ENCODE peak calls at places on chromosomes 4 and X, in six cellular contexts. I is WTC11, O is H1, F is HEK293T, X is K562, V is GM12878. H is an unnamed sample.

GRCh38 chr4:55458164-55458563 is 62.4 kb downstream of the TMEM165 start:
- DNase-seq in I (no peak), O (no peak), F (no peak), X (no peak), V (no peak), H (no peak)

GRCh38 chr4:155742310-155743015 is 16.4 kb upstream of the GUCY1B1 start:
- DNase-seq in I (no peak), O (no peak), F (no peak), X (no peak), V (no peak), H (no peak)

GRCh38 chr4:158446106-158446505 is 75.6 kb upstream of the RXFP1 start:
- DNase-seq in I (no peak), O (no peak), F (no peak), X (no peak), V (no peak), H (no peak)

GRCh38 chr4:86762649-86763048 is 86.5 kb downstream of the SLC10A6 start:
- DNase-seq in I (no peak), O (no peak), F (no peak), X (no peak), V (no peak), H (no peak)

GRCh38 chrX:49184294-49185061 is 1.7 kb downstream of the PRICKLE3 start:
- DNase-seq in I (peak), O (peak), F (peak), X (peak), V (no peak), H (peak)

GRCh38 chrX:155086202-155086840 is 15.0 kb downstream of the BRCC3 start:
- DNase-seq in I (peak), O (peak), F (peak), X (peak), V (no peak), H (peak)

GRCh38 chrX:109826954-109827708 is 94.1 kb upstream of the ACSL4 start:
- DNase-seq in I (no peak), O (no peak), F (no peak), X (no peak), V (no peak), H (no peak)

GRCh38 chr4:82230310-82230709 is 143.5 kb downstream of the HNRNPD start:
- DNase-seq in I (no peak), O (no peak), F (no peak), X (no peak), V (no peak), H (no peak)

GRCh38 chrX:10111364-10112148 is 45.2 kb upstream of the CLCN4 start:
- DNase-seq in I (no peak), O (no peak), F (no peak), X (no peak), V (peak), H (no peak)

GRCh38 chr4:159283697-159284492 is 181.0 kb downstream of the RAPGEF2 start:
- DNase-seq in I (no peak), O (no peak), F (no peak), X (no peak), V (no peak), H (no peak)

GRCh38 chr4:140187316-140187695 is 33.3 kb upstream of the MAML3 start:
- DNase-seq in I (no peak), O (no peak), F (no peak), X (no peak), V (no peak), H (no peak)

GRCh38 chrX:3435057-3435456 is 88.6 kb upstream of the MXRA5 start:
- DNase-seq in I (no peak), O (no peak), F (no peak), X (no peak), V (no peak), H (no peak)

GRCh38 chrX:118974088-118974907 is at the start of gene LONRF3:
- DNase-seq in I (no peak), O (no peak), F (no peak), X (peak), V (no peak), H (no peak)

GRCh38 chr4:10077101-10077491 is 39.5 kb downstream of the WDR1 start:
- DNase-seq in I (peak), O (no peak), F (no peak), X (no peak), V (no peak), H (no peak)

GRCh38 chr4:27787195-27787594 is 926.6 kb downstream of the STIM2 start:
- DNase-seq in I (no peak), O (no peak), F (no peak), X (no peak), V (no peak), H (peak)

GRCh38 chrX:136953867-136954787 is 73.6 kb upstream of the RBMX start:
- DNase-seq in I (peak), O (peak), F (peak), X (peak), V (peak), H (peak)

GRCh38 chr4:105895324-105895608 is at the start of gene NPNT:
- DNase-seq in I (no peak), O (no peak), F (peak), X (no peak), V (no peak), H (no peak)

GRCh38 chr4:98794565-98795205 is 134.2 kb downstream of the EIF4E start:
- DNase-seq in I (no peak), O (no peak), F (no peak), X (peak), V (no peak), H (no peak)

GRCh38 chr4:186727149-186727976 is 3.7 kb upstream of the FAT1 start:
- DNase-seq in I (no peak), O (no peak), F (no peak), X (no peak), V (no peak), H (no peak)

GRCh38 chr4:82423245-82424054 is 6.8 kb downstream of the HNRNPDL start:
- DNase-seq in I (no peak), O (no peak), F (no peak), X (no peak), V (no peak), H (no peak)

GRCh38 chr4:75985116-75985515 is 5.6 kb downstream of the SDAD1 start:
- DNase-seq in I (no peak), O (no peak), F (no peak), X (no peak), V (no peak), H (no peak)

GRCh38 chr4:121011780-121012340 is 60.5 kb downstream of the NDNF start:
- DNase-seq in I (no peak), O (no peak), F (no peak), X (no peak), V (no peak), H (no peak)

GRCh38 chr4:39637572-39638357 is 900 bp downstream of the SMIM14 start:
- DNase-seq in I (peak), O (peak), F (peak), X (peak), V (no peak), H (peak)

GRCh38 chr4:6047130-6047673 is 29.0 kb upstream of the C4orf50 start:
- DNase-seq in I (peak), O (peak), F (no peak), X (no peak), V (no peak), H (peak)

GRCh38 chrX:40402771-40403533 is 177.8 kb upstream of the ATP6AP2 start:
- DNase-seq in I (no peak), O (no peak), F (no peak), X (peak), V (no peak), H (no peak)

GRCh38 chr4:86300516-86300915 is 59.3 kb downstream of the MAPK10 start:
- DNase-seq in I (no peak), O (no peak), F (no peak), X (no peak), V (no peak), H (no peak)

GRCh38 chrX:78199851-78200250 is 60.4 kb upstream of the TAF9B start:
- DNase-seq in I (no peak), O (no peak), F (peak), X (peak), V (no peak), H (peak)

GRCh38 chr4:158895797-158896442 is 127.1 kb downstream of the FNIP2 start:
- DNase-seq in I (peak), O (no peak), F (no peak), X (no peak), V (no peak), H (no peak)

GRCh38 chr4:138927065-138927464 is 88.5 kb upstream of the NOCT start:
- DNase-seq in I (no peak), O (no peak), F (no peak), X (no peak), V (no peak), H (no peak)

GRCh38 chrX:102154900-102155805 is 624 bp downstream of the BEX5 start:
- DNase-seq in I (no peak), O (peak), F (peak), X (no peak), V (no peak), H (no peak)

GRCh38 chr4:27149541-27150212 is 289.0 kb downstream of the STIM2 start:
- DNase-seq in I (no peak), O (no peak), F (no peak), X (no peak), V (no peak), H (no peak)

GRCh38 chrX:46938589-46938988 is 26.4 kb downstream of the JADE3 start:
- DNase-seq in I (no peak), O (no peak), F (no peak), X (no peak), V (no peak), H (no peak)

GRCh38 chr4:83046693-83047473 is 11.9 kb downstream of the COPS4 start:
- DNase-seq in I (no peak), O (no peak), F (no peak), X (no peak), V (no peak), H (no peak)

GRCh38 chr4:108758498-108758897 is 4.4 kb downstream of the ETNPPL start:
- DNase-seq in I (no peak), O (peak), F (no peak), X (no peak), V (no peak), H (no peak)

GRCh38 chr4:58808817-58809216 is 1698.6 kb upstream of the IGFBP7 start:
- DNase-seq in I (no peak), O (no peak), F (no peak), X (no peak), V (no peak), H (no peak)

GRCh38 chr4:721261-722171 is 15.9 kb downstream of the PCGF3 start:
- DNase-seq in I (no peak), O (no peak), F (no peak), X (no peak), V (no peak), H (no peak)
- TF ChIP-seq SP1 in I (no peak), O (no peak), F (no peak), X (no peak), V (no peak), H (no peak)

DNA sequence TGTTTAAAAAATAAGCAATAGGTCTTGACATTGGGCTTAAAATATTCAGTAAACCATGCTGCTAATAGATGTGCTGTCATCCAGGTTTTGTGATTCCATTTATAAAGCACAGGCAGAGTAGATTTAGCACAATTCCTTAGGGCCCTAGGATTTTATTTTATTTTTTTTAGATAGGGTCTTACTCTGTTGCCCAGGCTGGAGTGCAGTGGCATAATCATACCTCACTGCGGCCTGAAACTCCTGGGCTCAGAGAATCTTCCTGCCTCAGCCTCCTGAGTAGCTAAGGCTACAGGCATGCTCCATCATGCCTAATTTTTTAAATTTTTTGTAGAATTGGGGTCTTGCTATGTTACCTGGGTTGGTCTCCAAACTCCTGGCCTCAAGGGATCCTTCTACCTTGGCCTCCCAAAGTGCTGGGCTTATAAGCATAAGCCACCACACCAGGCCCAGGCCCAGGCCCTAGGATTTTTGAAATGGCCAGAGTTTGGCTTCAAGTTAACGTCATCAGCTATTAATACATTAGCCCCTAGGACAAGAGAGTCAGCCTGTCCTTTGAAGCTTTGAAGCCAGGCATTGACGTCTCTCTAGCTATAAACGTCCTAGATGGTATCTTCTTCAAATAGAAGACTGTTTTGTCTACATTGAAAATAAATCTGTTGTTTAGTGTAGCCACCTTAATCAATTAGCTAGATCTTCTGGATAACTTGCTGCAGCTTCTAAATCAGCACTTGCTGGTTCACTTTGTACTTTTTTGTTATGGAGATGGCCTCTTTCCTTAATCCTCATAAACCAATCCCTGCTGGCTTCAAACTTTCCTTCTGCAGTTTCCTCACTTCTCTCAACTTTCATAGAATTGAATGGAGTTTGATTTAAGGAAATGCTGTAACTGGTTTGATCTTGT is 35.8 kb downstream of the EIF2S3 start:
- DNase-seq in I (no peak), O (no peak), F (no peak), X (no peak), V (no peak), H (no peak)
- TF ChIP-seq SP1 in I (no peak), O (no peak), F (no peak), X (no peak), V (no peak), H (no peak)

DNA sequence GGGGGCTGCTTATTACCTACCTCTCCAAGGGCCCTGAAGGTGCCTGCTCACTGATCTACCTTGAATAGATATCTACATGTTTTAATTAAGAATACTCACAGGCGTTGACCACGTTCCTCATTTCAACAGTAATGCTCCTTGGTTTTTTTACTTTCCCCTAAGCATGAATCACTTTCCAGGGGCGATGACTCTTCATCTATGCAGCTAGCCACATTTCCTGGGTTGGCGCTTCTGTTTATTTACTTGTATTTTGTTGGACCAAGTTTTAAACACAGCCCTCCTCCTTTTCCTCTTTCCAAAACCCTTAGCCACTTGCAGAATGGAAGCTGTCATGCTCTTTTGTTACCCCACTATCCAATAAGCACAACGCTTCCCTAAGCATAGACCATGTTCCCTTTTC is 50.8 kb downstream of the CBLL2 start:
- DNase-seq in I (no peak), O (no peak), F (no peak), X (no peak), V (no peak), H (no peak)
- TF ChIP-seq SP1 in I (no peak), O (no peak), F (no peak), X (no peak), V (no peak), H (no peak)

DNA sequence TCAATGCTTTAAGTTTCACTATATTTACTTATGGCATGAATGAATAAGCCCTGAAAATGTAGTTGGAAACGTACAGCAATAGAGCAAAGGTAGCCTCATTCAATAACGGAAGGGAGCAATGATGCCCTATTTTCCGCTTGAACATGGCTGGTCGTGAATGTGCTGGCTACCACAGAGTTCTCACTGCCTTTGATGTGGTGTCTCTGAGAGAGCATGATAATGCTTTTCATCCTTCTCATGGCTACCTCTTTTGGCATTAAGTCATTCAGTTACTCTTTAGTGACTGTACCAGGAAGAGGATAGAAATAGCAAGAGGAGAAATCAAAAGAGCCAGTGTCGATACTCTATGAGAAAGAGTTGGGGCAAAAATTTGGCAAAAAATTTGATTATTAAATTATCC is 308.0 kb downstream of the PPP3CA start:
- DNase-seq in I (no peak), O (no peak), F (no peak), X (no peak), V (no peak), H (peak)
- TF ChIP-seq SP1 in I (no peak), O (no peak), F (no peak), X (no peak), V (no peak), H (peak)

GRCh38 chr4:2389691-2390090 is 28.8 kb downstream of the ZFYVE28 start:
- DNase-seq in I (no peak), O (no peak), F (no peak), X (no peak), V (no peak), H (no peak)

GRCh38 chr4:2388430-2389182 is 29.8 kb downstream of the ZFYVE28 start:
- DNase-seq in I (no peak), O (no peak), F (no peak), X (no peak), V (no peak), H (no peak)

GRCh38 chr4:2387829-2388228 is 30.6 kb downstream of the ZFYVE28 start:
- DNase-seq in I (no peak), O (no peak), F (no peak), X (peak), V (no peak), H (no peak)

GRCh38 chr4:2390780-2391490 is 27.5 kb downstream of the ZFYVE28 start:
- DNase-seq in I (no peak), O (no peak), F (no peak), X (no peak), V (no peak), H (no peak)

DNA sequence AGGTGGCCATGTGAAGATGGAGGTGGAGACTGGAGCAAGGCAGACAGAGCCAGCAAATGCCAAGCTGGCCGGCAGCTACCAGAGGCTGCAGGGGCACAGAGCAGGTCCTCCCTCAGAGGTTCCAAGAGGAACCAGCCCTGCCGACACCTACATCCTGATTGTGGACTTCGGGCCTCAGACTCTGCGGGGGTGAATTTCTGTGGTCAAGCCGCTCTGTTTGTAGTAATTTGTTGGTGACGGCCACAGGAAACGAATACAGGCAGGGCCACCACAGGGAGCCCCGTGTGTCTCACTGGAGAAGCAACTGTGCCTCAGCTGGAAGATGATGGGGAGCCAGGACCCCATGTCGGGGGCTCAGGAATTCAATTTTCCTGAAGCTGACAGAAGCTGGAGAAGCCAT is 28.3 kb downstream of the ZFYVE28 start:
- DNase-seq in I (no peak), O (no peak), F (no peak), X (peak), V (no peak), H (no peak)
- TF ChIP-seq SP1 in I (no peak), O (no peak), F (no peak), X (no peak), V (no peak), H (no peak)

GRCh38 chrX:1656379-1656778 is 41.5 kb downstream of the ASMT start:
- DNase-seq in I (no peak), O (no peak), F (no peak), X (no peak), V (no peak), H (no peak)
- TF ChIP-seq SP1 in I (no peak), O (no peak), F (no peak), X (no peak), V (no peak), H (no peak)

H was measured in HCT116.